ENCODE peak calls at places on chromosomes 2 and 18, in seven cellular contexts. One of them, this sample, is unnamed.

GRCh38 chr2:232979871-232980461 is 33.1 kb downstream of the NGEF start:
- DNase-seq in osteoblast: peak; percentile 92
- DNase-seq in body of pancreas: no peak
- DNase-seq in fibroblast of lung: peak; percentile 50
- DNase-seq in cardiac muscle cell: peak; percentile 14
- DNase-seq in sigmoid colon: no peak
- DNase-seq in transverse colon: peak; percentile 67
- DNase-seq in this sample: no peak

GRCh38 chr18:34590503-34590902 is 119.6 kb upstream of the DTNA start:
- DNase-seq in osteoblast: no peak
- DNase-seq in fibroblast of lung: no peak
- DNase-seq in transverse colon: no peak
- DNase-seq in body of pancreas: no peak
- DNase-seq in cardiac muscle cell: no peak
- DNase-seq in sigmoid colon: no peak
- DNase-seq in this sample: no peak

GRCh38 chr2:97844311-97844859 is 131.0 kb downstream of the ZAP70 start:
- DNase-seq in sigmoid colon: no peak
- DNase-seq in cardiac muscle cell: no peak
- DNase-seq in transverse colon: no peak
- DNase-seq in osteoblast: no peak
- DNase-seq in body of pancreas: no peak
- DNase-seq in fibroblast of lung: peak; percentile 15
- DNase-seq in this sample: no peak

GRCh38 chr2:10717630-10718029 is 3.8 kb upstream of the ATP6V1C2 start:
- DNase-seq in osteoblast: peak; percentile 95
- DNase-seq in body of pancreas: no peak
- DNase-seq in fibroblast of lung: peak; percentile 51
- DNase-seq in transverse colon: no peak
- DNase-seq in cardiac muscle cell: peak; percentile 65
- DNase-seq in sigmoid colon: no peak
- DNase-seq in this sample: no peak

GRCh38 chr2:165810418-165810817 is 16.4 kb upstream of the GALNT3 start:
- DNase-seq in fibroblast of lung: no peak
- DNase-seq in osteoblast: no peak
- DNase-seq in cardiac muscle cell: no peak
- DNase-seq in body of pancreas: no peak
- DNase-seq in transverse colon: no peak
- DNase-seq in sigmoid colon: no peak
- DNase-seq in this sample: no peak

GRCh38 chr18:49059028-49059670 is 108.4 kb upstream of the SMAD7 start:
- DNase-seq in sigmoid colon: no peak
- DNase-seq in transverse colon: no peak
- DNase-seq in fibroblast of lung: peak; percentile 34
- DNase-seq in body of pancreas: no peak
- DNase-seq in osteoblast: no peak
- DNase-seq in cardiac muscle cell: no peak
- DNase-seq in this sample: no peak

GRCh38 chr18:49628119-49628518 is 66.3 kb downstream of the LIPG start:
- DNase-seq in transverse colon: peak; percentile 21
- DNase-seq in body of pancreas: no peak
- DNase-seq in cardiac muscle cell: no peak
- DNase-seq in sigmoid colon: no peak
- DNase-seq in osteoblast: no peak
- DNase-seq in fibroblast of lung: no peak
- DNase-seq in this sample: no peak

GRCh38 chr2:118492335-118492734 is 355.1 kb downstream of the EN1 start:
- DNase-seq in osteoblast: no peak
- DNase-seq in cardiac muscle cell: peak; percentile 60
- DNase-seq in transverse colon: no peak
- DNase-seq in fibroblast of lung: peak; percentile 56
- DNase-seq in body of pancreas: no peak
- DNase-seq in sigmoid colon: no peak
- DNase-seq in this sample: no peak

GRCh38 chr18:60975419-60975818 is 357.8 kb upstream of the CDH20 start:
- DNase-seq in osteoblast: no peak
- DNase-seq in body of pancreas: no peak
- DNase-seq in cardiac muscle cell: no peak
- DNase-seq in sigmoid colon: no peak
- DNase-seq in fibroblast of lung: no peak
- DNase-seq in transverse colon: no peak
- DNase-seq in this sample: no peak

GRCh38 chr2:60867848-60868247 is 13.5 kb upstream of the REL start:
- DNase-seq in sigmoid colon: no peak
- DNase-seq in cardiac muscle cell: no peak
- DNase-seq in osteoblast: no peak
- DNase-seq in fibroblast of lung: no peak
- DNase-seq in body of pancreas: peak; percentile 62
- DNase-seq in transverse colon: no peak
- DNase-seq in this sample: no peak

GRCh38 chr2:105085525-105085924 is 47.7 kb downstream of the MRPS9 start:
- DNase-seq in transverse colon: no peak
- DNase-seq in body of pancreas: no peak
- DNase-seq in sigmoid colon: no peak
- DNase-seq in osteoblast: no peak
- DNase-seq in cardiac muscle cell: no peak
- DNase-seq in fibroblast of lung: no peak
- DNase-seq in this sample: no peak

GRCh38 chr2:82128051-82128450 is 1823.5 kb upstream of the LRRTM1 start:
- DNase-seq in sigmoid colon: no peak
- DNase-seq in fibroblast of lung: no peak
- DNase-seq in transverse colon: no peak
- DNase-seq in osteoblast: no peak
- DNase-seq in body of pancreas: no peak
- DNase-seq in cardiac muscle cell: no peak
- DNase-seq in this sample: no peak

GRCh38 chr2:54456526-54457325 is 599 bp downstream of the SPTBN1 start:
- DNase-seq in osteoblast: peak; percentile 92
- DNase-seq in body of pancreas: peak; percentile 22
- DNase-seq in sigmoid colon: peak; percentile 73
- DNase-seq in transverse colon: peak; percentile 17
- DNase-seq in fibroblast of lung: peak; percentile 47
- DNase-seq in cardiac muscle cell: peak; percentile 57
- DNase-seq in this sample: peak; percentile 50

DNA sequence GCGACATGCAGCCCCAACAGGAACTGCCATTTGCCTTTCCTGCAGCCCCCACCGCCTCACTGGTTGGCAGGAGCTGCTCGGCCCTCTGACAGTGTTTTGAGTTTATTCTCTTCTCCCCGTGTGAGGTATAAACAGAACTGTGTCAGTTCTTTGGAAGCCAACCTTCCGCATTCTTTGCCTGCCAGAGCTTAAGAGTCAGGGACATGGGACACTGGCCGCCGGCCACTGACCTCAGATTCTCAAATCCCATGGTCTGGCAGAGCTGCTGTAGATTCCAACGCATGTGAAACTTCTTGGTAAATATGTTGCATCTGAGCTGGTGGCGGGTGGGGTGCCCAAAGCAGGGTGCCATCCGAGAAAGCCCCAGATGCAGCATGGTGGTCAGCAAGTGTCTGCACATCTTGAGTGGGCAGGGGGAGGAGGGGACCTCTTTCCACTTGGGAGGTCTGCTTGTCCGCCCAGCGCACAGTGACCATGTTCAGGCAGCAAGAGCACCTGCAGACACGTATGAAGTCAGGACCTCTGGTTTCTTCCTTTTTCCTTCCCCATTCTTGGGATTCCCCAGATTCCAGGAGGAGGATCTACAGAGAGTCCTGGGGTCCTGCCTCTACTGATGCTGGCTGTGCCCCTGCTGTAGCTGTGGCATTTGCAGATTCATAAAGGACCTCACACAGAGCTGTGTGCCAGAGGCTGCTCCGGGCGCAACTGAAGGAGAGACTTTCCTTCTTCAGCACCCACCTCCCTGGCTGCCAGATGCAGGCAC is 23.8 kb downstream of the ASB18 start:
- DNase-seq in sigmoid colon: no peak
- DNase-seq in body of pancreas: peak; percentile 62
- DNase-seq in fibroblast of lung: no peak
- DNase-seq in cardiac muscle cell: no peak
- DNase-seq in osteoblast: peak; percentile 87
- DNase-seq in transverse colon: no peak
- DNase-seq in this sample: no peak
- H3K4me3 ChIP-seq in sigmoid colon: no peak overlapping the region
- H3K4me3 ChIP-seq in body of pancreas: no peak overlapping the region
- H3K4me3 ChIP-seq in fibroblast of lung: no peak overlapping the region
- H3K4me3 ChIP-seq in cardiac muscle cell: no peak overlapping the region
- H3K4me3 ChIP-seq in osteoblast: no peak overlapping the region
- H3K4me3 ChIP-seq in transverse colon: no peak overlapping the region
- H3K4me3 ChIP-seq in this sample: no peak overlapping the region

GRCh38 chr2:190922411-190922810 is 41.8 kb downstream of the GLS start:
- DNase-seq in fibroblast of lung: no peak
- DNase-seq in body of pancreas: no peak
- DNase-seq in cardiac muscle cell: peak; percentile 17
- DNase-seq in osteoblast: no peak
- DNase-seq in sigmoid colon: no peak
- DNase-seq in transverse colon: no peak
- DNase-seq in this sample: no peak
- H3K36me3 ChIP-seq in fibroblast of lung: peaks cover 4% of the 10 kb centered on the region
- H3K36me3 ChIP-seq in body of pancreas: peaks cover 13% of the 10 kb centered on the region
- H3K36me3 ChIP-seq in cardiac muscle cell: peaks cover 14% of the 10 kb centered on the region
- H3K36me3 ChIP-seq in osteoblast: peaks cover 98% of the 10 kb centered on the region
- H3K36me3 ChIP-seq in sigmoid colon: peaks cover 61% of the 10 kb centered on the region
- H3K36me3 ChIP-seq in transverse colon: no peaks in the 10 kb centered on the region
- H3K36me3 ChIP-seq in this sample: peaks cover 53% of the 10 kb centered on the region

GRCh38 chr2:28991021-28991420 is 9.9 kb downstream of the TOGARAM2 start:
- DNase-seq in body of pancreas: no peak
- DNase-seq in transverse colon: peak; percentile 51
- DNase-seq in sigmoid colon: peak; percentile 90
- DNase-seq in cardiac muscle cell: peak; percentile 67
- DNase-seq in fibroblast of lung: peak; percentile 77
- DNase-seq in osteoblast: peak; percentile 72
- DNase-seq in this sample: no peak

GRCh38 chr2:28991462-28991861 is 10.4 kb downstream of the TOGARAM2 start:
- DNase-seq in transverse colon: no peak
- DNase-seq in sigmoid colon: no peak
- DNase-seq in osteoblast: no peak
- DNase-seq in body of pancreas: no peak
- DNase-seq in fibroblast of lung: no peak
- DNase-seq in cardiac muscle cell: no peak
- DNase-seq in this sample: no peak

GRCh38 chr2:28994074-28994473 is 13.0 kb downstream of the TOGARAM2 start:
- DNase-seq in cardiac muscle cell: no peak
- DNase-seq in transverse colon: no peak
- DNase-seq in body of pancreas: no peak
- DNase-seq in fibroblast of lung: no peak
- DNase-seq in osteoblast: peak; percentile 13
- DNase-seq in sigmoid colon: no peak
- DNase-seq in this sample: no peak

GRCh38 chr2:28994679-28995078 is 13.6 kb downstream of the TOGARAM2 start:
- DNase-seq in osteoblast: peak; percentile 21
- DNase-seq in sigmoid colon: no peak
- DNase-seq in fibroblast of lung: no peak
- DNase-seq in transverse colon: no peak
- DNase-seq in cardiac muscle cell: no peak
- DNase-seq in body of pancreas: no peak
- DNase-seq in this sample: no peak

DNA sequence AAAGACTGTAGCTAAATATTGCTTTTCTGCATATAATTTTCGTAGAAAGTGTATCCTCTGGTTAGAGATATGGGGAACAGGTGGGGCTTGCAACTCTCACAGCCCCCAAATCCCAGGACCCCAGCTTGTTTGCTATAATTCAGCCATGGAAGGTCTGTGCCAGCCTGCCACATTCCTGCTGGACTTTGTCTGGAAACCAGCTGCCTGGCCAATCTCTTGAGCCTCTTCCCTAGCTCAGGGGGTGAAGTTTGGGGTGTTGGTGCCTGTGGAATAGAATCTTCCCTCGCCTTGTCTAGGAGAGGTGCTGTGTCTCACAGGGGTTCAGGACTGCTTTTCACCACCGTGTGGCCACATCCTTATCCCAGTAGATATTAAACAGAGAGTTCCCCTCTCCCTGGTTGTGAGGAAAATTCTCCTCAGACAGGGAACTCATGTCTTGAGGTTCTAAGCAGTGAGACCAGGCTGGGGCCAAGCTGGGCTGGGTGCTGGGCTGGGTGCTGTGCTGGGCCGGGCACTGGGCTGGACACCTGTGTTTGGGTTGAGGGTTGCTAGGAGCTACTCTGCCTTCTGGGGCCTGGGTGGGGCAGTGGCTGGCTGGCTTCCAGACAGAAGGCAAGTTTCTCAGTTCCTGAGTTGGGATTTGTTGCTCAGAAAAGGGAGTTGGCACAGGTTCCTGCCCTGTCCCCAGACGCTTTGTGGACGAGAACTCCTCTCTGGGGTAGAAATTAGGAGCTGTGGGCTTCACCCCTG is 12.3 kb downstream of the TOGARAM2 start:
- DNase-seq in sigmoid colon: no peak
- DNase-seq in cardiac muscle cell: no peak
- DNase-seq in osteoblast: peak; percentile 59
- DNase-seq in body of pancreas: no peak
- DNase-seq in transverse colon: peak; percentile 75
- DNase-seq in fibroblast of lung: no peak
- DNase-seq in this sample: no peak
- TF ChIP-seq CTCF in sigmoid colon: no peak
- TF ChIP-seq CTCF in cardiac muscle cell: no peak
- TF ChIP-seq CTCF in osteoblast: no peak
- TF ChIP-seq CTCF in body of pancreas: no peak
- TF ChIP-seq CTCF in transverse colon: no peak
- TF ChIP-seq CTCF in fibroblast of lung: no peak
- TF ChIP-seq CTCF in this sample: no peak

GRCh38 chr2:119758881-119759450 is 756 bp upstream of the PTPN4 start:
- DNase-seq in transverse colon: no peak
- DNase-seq in body of pancreas: no peak
- DNase-seq in sigmoid colon: no peak
- DNase-seq in fibroblast of lung: no peak
- DNase-seq in osteoblast: no peak
- DNase-seq in cardiac muscle cell: no peak
- DNase-seq in this sample: no peak

GRCh38 chr2:119764832-119765231 is 5.1 kb downstream of the PTPN4 start:
- DNase-seq in fibroblast of lung: no peak
- DNase-seq in cardiac muscle cell: no peak
- DNase-seq in body of pancreas: no peak
- DNase-seq in transverse colon: no peak
- DNase-seq in sigmoid colon: no peak
- DNase-seq in osteoblast: no peak
- DNase-seq in this sample: no peak

GRCh38 chr2:119760237-119760807 is 600 bp downstream of the PTPN4 start:
- DNase-seq in fibroblast of lung: no peak
- DNase-seq in osteoblast: no peak
- DNase-seq in sigmoid colon: peak; percentile 75
- DNase-seq in transverse colon: peak; percentile 52
- DNase-seq in body of pancreas: peak; percentile 48
- DNase-seq in cardiac muscle cell: no peak
- DNase-seq in this sample: no peak

GRCh38 chr2:119759451-119760236 is at the start of gene PTPN4:
- DNase-seq in fibroblast of lung: peak; percentile 97
- DNase-seq in body of pancreas: peak; percentile 98
- DNase-seq in osteoblast: peak; percentile 99
- DNase-seq in transverse colon: peak; percentile 98
- DNase-seq in sigmoid colon: peak; percentile 98
- DNase-seq in cardiac muscle cell: peak; percentile 99
- DNase-seq in this sample: peak; percentile 93

GRCh38 chr2:119760876-119761275 is 1.2 kb downstream of the PTPN4 start:
- DNase-seq in fibroblast of lung: peak; percentile 66
- DNase-seq in transverse colon: no peak
- DNase-seq in osteoblast: peak; percentile 63
- DNase-seq in cardiac muscle cell: peak; percentile 56
- DNase-seq in sigmoid colon: no peak
- DNase-seq in body of pancreas: no peak
- DNase-seq in this sample: no peak
- H3K4me3 ChIP-seq in fibroblast of lung: peak overlapping the region; percentile 57
- H3K4me3 ChIP-seq in transverse colon: peak overlapping the region; percentile 94
- H3K4me3 ChIP-seq in osteoblast: peak overlapping the region; percentile 90
- H3K4me3 ChIP-seq in cardiac muscle cell: peak overlapping the region; percentile 78
- H3K4me3 ChIP-seq in sigmoid colon: peak overlapping the region; percentile 81
- H3K4me3 ChIP-seq in body of pancreas: no peak overlapping the region
- H3K4me3 ChIP-seq in this sample: peak overlapping the region; percentile 90

This sample was measured in BE2C.